ENCODE peak calls at places on chromosomes 7 and 10, in ten cellular contexts. One of them, this sample, is unnamed.

GRCh38 chr7:158449266-158449665 is 138.4 kb downstream of the PTPRN2 start:
- DNase-seq in K562: no peak
- DNase-seq in HepG2: no peak
- DNase-seq in prostate gland: no peak
- DNase-seq in sigmoid colon: no peak
- DNase-seq in suprapubic skin: no peak
- DNase-seq in transverse colon: no peak
- DNase-seq in Panc1: no peak
- DNase-seq in SK-N-SH: no peak
- DNase-seq in endothelial cell of umbilical vein: no peak
- DNase-seq in this sample: no peak

GRCh38 chr10:124917168-124917938 is 24.6 kb upstream of the ZRANB1 start:
- DNase-seq in K562: peak
- DNase-seq in HepG2: peak
- DNase-seq in prostate gland: peak
- DNase-seq in sigmoid colon: peak
- DNase-seq in suprapubic skin: peak
- DNase-seq in transverse colon: peak
- DNase-seq in Panc1: no peak
- DNase-seq in SK-N-SH: peak
- DNase-seq in endothelial cell of umbilical vein: peak
- DNase-seq in this sample: no peak

GRCh38 chr10:131812012-131812403 is 88.8 kb upstream of the PPP2R2D start:
- DNase-seq in K562: no peak
- DNase-seq in HepG2: no peak
- DNase-seq in prostate gland: no peak
- DNase-seq in sigmoid colon: no peak
- DNase-seq in suprapubic skin: no peak
- DNase-seq in transverse colon: no peak
- DNase-seq in Panc1: no peak
- DNase-seq in SK-N-SH: no peak
- DNase-seq in endothelial cell of umbilical vein: no peak
- DNase-seq in this sample: no peak

GRCh38 chr7:23472974-23473847 is 2.9 kb upstream of the IGF2BP3 start:
- DNase-seq in K562: peak
- DNase-seq in HepG2: peak
- DNase-seq in prostate gland: no peak
- DNase-seq in sigmoid colon: no peak
- DNase-seq in suprapubic skin: no peak
- DNase-seq in transverse colon: no peak
- DNase-seq in Panc1: no peak
- DNase-seq in SK-N-SH: peak
- DNase-seq in endothelial cell of umbilical vein: peak
- DNase-seq in this sample: no peak

GRCh38 chr7:20310963-20311742 is 19.5 kb upstream of the ITGB8 start:
- DNase-seq in K562: peak
- DNase-seq in HepG2: peak
- DNase-seq in prostate gland: no peak
- DNase-seq in sigmoid colon: no peak
- DNase-seq in suprapubic skin: no peak
- DNase-seq in transverse colon: no peak
- DNase-seq in Panc1: no peak
- DNase-seq in SK-N-SH: no peak
- DNase-seq in endothelial cell of umbilical vein: peak
- DNase-seq in this sample: no peak

GRCh38 chr10:103716206-103717160 is 138.9 kb downstream of the SH3PXD2A start:
- DNase-seq in K562: no peak
- DNase-seq in HepG2: peak
- DNase-seq in prostate gland: peak
- DNase-seq in sigmoid colon: no peak
- DNase-seq in suprapubic skin: no peak
- DNase-seq in transverse colon: no peak
- DNase-seq in Panc1: no peak
- DNase-seq in SK-N-SH: no peak
- DNase-seq in endothelial cell of umbilical vein: no peak
- DNase-seq in this sample: no peak

GRCh38 chr10:85946713-85947326 is 419.8 kb downstream of the GRID1 start:
- DNase-seq in K562: peak
- DNase-seq in HepG2: no peak
- DNase-seq in prostate gland: no peak
- DNase-seq in sigmoid colon: no peak
- DNase-seq in suprapubic skin: no peak
- DNase-seq in transverse colon: no peak
- DNase-seq in Panc1: no peak
- DNase-seq in SK-N-SH: no peak
- DNase-seq in endothelial cell of umbilical vein: no peak
- DNase-seq in this sample: no peak

GRCh38 chr10:29703276-29703675 is 68.5 kb upstream of the SVIL start:
- DNase-seq in K562: no peak
- DNase-seq in HepG2: no peak
- DNase-seq in prostate gland: no peak
- DNase-seq in sigmoid colon: no peak
- DNase-seq in suprapubic skin: no peak
- DNase-seq in transverse colon: no peak
- DNase-seq in Panc1: no peak
- DNase-seq in SK-N-SH: peak
- DNase-seq in endothelial cell of umbilical vein: no peak
- DNase-seq in this sample: no peak

GRCh38 chr10:69241575-69241974 is 21.4 kb downstream of the HKDC1 start:
- DNase-seq in K562: peak
- DNase-seq in HepG2: no peak
- DNase-seq in prostate gland: no peak
- DNase-seq in sigmoid colon: no peak
- DNase-seq in suprapubic skin: no peak
- DNase-seq in transverse colon: no peak
- DNase-seq in Panc1: no peak
- DNase-seq in SK-N-SH: no peak
- DNase-seq in endothelial cell of umbilical vein: no peak
- DNase-seq in this sample: no peak

GRCh38 chr7:151727579-151728285 is 149.2 kb downstream of the PRKAG2 start:
- DNase-seq in K562: peak
- DNase-seq in HepG2: no peak
- DNase-seq in prostate gland: peak
- DNase-seq in sigmoid colon: peak
- DNase-seq in suprapubic skin: peak
- DNase-seq in transverse colon: peak
- DNase-seq in Panc1: peak
- DNase-seq in SK-N-SH: peak
- DNase-seq in endothelial cell of umbilical vein: peak
- DNase-seq in this sample: no peak

GRCh38 chr7:11760372-11760771 is 71.6 kb downstream of the THSD7A start:
- DNase-seq in K562: no peak
- DNase-seq in HepG2: no peak
- DNase-seq in prostate gland: peak
- DNase-seq in sigmoid colon: no peak
- DNase-seq in suprapubic skin: no peak
- DNase-seq in transverse colon: no peak
- DNase-seq in Panc1: no peak
- DNase-seq in SK-N-SH: peak
- DNase-seq in endothelial cell of umbilical vein: no peak
- DNase-seq in this sample: no peak

GRCh38 chr10:58573970-58574538 is 61.4 kb downstream of the BICC1 start:
- DNase-seq in K562: no peak
- DNase-seq in HepG2: no peak
- DNase-seq in prostate gland: no peak
- DNase-seq in sigmoid colon: no peak
- DNase-seq in suprapubic skin: no peak
- DNase-seq in transverse colon: no peak
- DNase-seq in Panc1: no peak
- DNase-seq in SK-N-SH: no peak
- DNase-seq in endothelial cell of umbilical vein: no peak
- DNase-seq in this sample: no peak

GRCh38 chr7:98202367-98203195 is 8.7 kb upstream of the BHLHA15 start:
- DNase-seq in K562: no peak
- DNase-seq in HepG2: no peak
- DNase-seq in prostate gland: no peak
- DNase-seq in sigmoid colon: no peak
- DNase-seq in suprapubic skin: no peak
- DNase-seq in transverse colon: peak
- DNase-seq in Panc1: no peak
- DNase-seq in SK-N-SH: no peak
- DNase-seq in endothelial cell of umbilical vein: no peak
- DNase-seq in this sample: peak
- TF ChIP-seq POLR2AphosphoS5 in K562: no peak
- TF ChIP-seq POLR2AphosphoS5 in HepG2: no peak
- TF ChIP-seq POLR2AphosphoS5 in prostate gland: no peak
- TF ChIP-seq POLR2AphosphoS5 in sigmoid colon: no peak
- TF ChIP-seq POLR2AphosphoS5 in suprapubic skin: no peak
- TF ChIP-seq POLR2AphosphoS5 in transverse colon: no peak
- TF ChIP-seq POLR2AphosphoS5 in Panc1: no peak
- TF ChIP-seq POLR2AphosphoS5 in SK-N-SH: no peak
- TF ChIP-seq POLR2AphosphoS5 in endothelial cell of umbilical vein: no peak
- TF ChIP-seq POLR2AphosphoS5 in this sample: no peak

GRCh38 chr10:93471110-93471651 is 11.0 kb downstream of the MYOF start:
- DNase-seq in K562: no peak
- DNase-seq in HepG2: peak
- DNase-seq in prostate gland: peak
- DNase-seq in sigmoid colon: peak
- DNase-seq in suprapubic skin: no peak
- DNase-seq in transverse colon: no peak
- DNase-seq in Panc1: peak
- DNase-seq in SK-N-SH: no peak
- DNase-seq in endothelial cell of umbilical vein: peak
- DNase-seq in this sample: no peak
- H3K27ac ChIP-seq in K562: no peak
- H3K27ac ChIP-seq in HepG2: no peak
- H3K27ac ChIP-seq in prostate gland: peak
- H3K27ac ChIP-seq in sigmoid colon: peak
- H3K27ac ChIP-seq in suprapubic skin: peak
- H3K27ac ChIP-seq in transverse colon: peak
- H3K27ac ChIP-seq in Panc1: peak
- H3K27ac ChIP-seq in SK-N-SH: peak
- H3K27ac ChIP-seq in endothelial cell of umbilical vein: peak
- H3K27ac ChIP-seq in this sample: peak

GRCh38 chr7:67392596-67393438 is 396.2 kb downstream of the TYW1 start:
- DNase-seq in K562: no peak
- DNase-seq in HepG2: no peak
- DNase-seq in prostate gland: peak
- DNase-seq in sigmoid colon: no peak
- DNase-seq in suprapubic skin: no peak
- DNase-seq in transverse colon: no peak
- DNase-seq in Panc1: no peak
- DNase-seq in SK-N-SH: no peak
- DNase-seq in endothelial cell of umbilical vein: no peak
- DNase-seq in this sample: no peak
- TF ChIP-seq POLR2AphosphoS5 in K562: no peak
- TF ChIP-seq POLR2AphosphoS5 in HepG2: no peak
- TF ChIP-seq POLR2AphosphoS5 in prostate gland: peak
- TF ChIP-seq POLR2AphosphoS5 in sigmoid colon: no peak
- TF ChIP-seq POLR2AphosphoS5 in suprapubic skin: no peak
- TF ChIP-seq POLR2AphosphoS5 in transverse colon: no peak
- TF ChIP-seq POLR2AphosphoS5 in Panc1: no peak
- TF ChIP-seq POLR2AphosphoS5 in SK-N-SH: no peak
- TF ChIP-seq POLR2AphosphoS5 in endothelial cell of umbilical vein: no peak
- TF ChIP-seq POLR2AphosphoS5 in this sample: no peak

GRCh38 chr10:102420810-102421644 is at the start of gene FBXL15:
- DNase-seq in K562: peak
- DNase-seq in HepG2: peak
- DNase-seq in prostate gland: peak
- DNase-seq in sigmoid colon: peak
- DNase-seq in suprapubic skin: peak
- DNase-seq in transverse colon: peak
- DNase-seq in Panc1: peak
- DNase-seq in SK-N-SH: peak
- DNase-seq in endothelial cell of umbilical vein: peak
- DNase-seq in this sample: no peak

GRCh38 chr10:102424145-102424544 is 3.5 kb downstream of the FBXL15 start:
- DNase-seq in K562: no peak
- DNase-seq in HepG2: no peak
- DNase-seq in prostate gland: no peak
- DNase-seq in sigmoid colon: no peak
- DNase-seq in suprapubic skin: no peak
- DNase-seq in transverse colon: no peak
- DNase-seq in Panc1: no peak
- DNase-seq in SK-N-SH: no peak
- DNase-seq in endothelial cell of umbilical vein: no peak
- DNase-seq in this sample: no peak

GRCh38 chr10:102423372-102423968 is 2.8 kb downstream of the FBXL15 start:
- DNase-seq in K562: no peak
- DNase-seq in HepG2: no peak
- DNase-seq in prostate gland: no peak
- DNase-seq in sigmoid colon: no peak
- DNase-seq in suprapubic skin: no peak
- DNase-seq in transverse colon: no peak
- DNase-seq in Panc1: no peak
- DNase-seq in SK-N-SH: no peak
- DNase-seq in endothelial cell of umbilical vein: no peak
- DNase-seq in this sample: no peak

GRCh38 chr10:102421645-102422585 is 1.3 kb downstream of the FBXL15 start:
- DNase-seq in K562: peak
- DNase-seq in HepG2: peak
- DNase-seq in prostate gland: no peak
- DNase-seq in sigmoid colon: peak
- DNase-seq in suprapubic skin: no peak
- DNase-seq in transverse colon: peak
- DNase-seq in Panc1: no peak
- DNase-seq in SK-N-SH: peak
- DNase-seq in endothelial cell of umbilical vein: peak
- DNase-seq in this sample: no peak

DNA sequence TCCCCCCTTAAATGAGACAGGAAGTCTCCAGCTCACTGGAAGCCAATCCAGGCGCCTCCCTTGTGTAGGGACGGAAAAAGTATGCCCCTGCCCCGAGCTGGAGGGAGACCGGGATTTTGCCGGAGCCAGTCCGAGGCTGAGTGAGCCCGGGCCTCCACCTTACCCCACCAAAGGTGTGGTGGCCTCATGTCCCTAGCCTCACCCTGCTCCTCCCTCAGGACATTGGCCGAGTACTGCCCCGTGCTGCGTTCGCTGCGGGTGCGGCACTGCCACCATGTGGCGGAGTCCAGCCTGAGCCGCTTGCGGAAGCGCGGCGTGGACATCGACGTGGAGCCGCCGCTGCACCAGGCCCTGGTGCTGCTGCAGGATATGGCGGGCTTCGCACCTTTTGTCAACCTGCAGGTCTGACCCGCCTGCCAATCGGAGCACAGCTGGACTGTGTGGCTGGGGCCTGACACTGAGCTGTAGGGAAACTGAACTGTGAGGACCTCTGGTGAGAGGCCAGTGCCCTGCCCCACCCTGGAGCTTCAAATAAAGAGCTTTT is 2.0 kb downstream of the FBXL15 start:
- DNase-seq in K562: peak
- DNase-seq in HepG2: peak
- DNase-seq in prostate gland: peak
- DNase-seq in sigmoid colon: peak
- DNase-seq in suprapubic skin: peak
- DNase-seq in transverse colon: peak
- DNase-seq in Panc1: peak
- DNase-seq in SK-N-SH: peak
- DNase-seq in endothelial cell of umbilical vein: peak
- DNase-seq in this sample: no peak
- H3K27ac ChIP-seq in K562: peak
- H3K27ac ChIP-seq in HepG2: peak
- H3K27ac ChIP-seq in prostate gland: peak
- H3K27ac ChIP-seq in sigmoid colon: peak
- H3K27ac ChIP-seq in suprapubic skin: peak
- H3K27ac ChIP-seq in transverse colon: peak
- H3K27ac ChIP-seq in Panc1: peak
- H3K27ac ChIP-seq in SK-N-SH: no peak
- H3K27ac ChIP-seq in endothelial cell of umbilical vein: no peak
- H3K27ac ChIP-seq in this sample: peak